ENCODE peak calls at places on chromosome 20, in seven cellular contexts. One of them, this sample, is unnamed.

GRCh38 chr20:33465536-33466302 is 22.2 kb upstream of the SNTA1 start:
- DNase-seq in AG09319: no peak
- DNase-seq in dorsolateral prefrontal cortex: peak
- DNase-seq in HFFc6: no peak
- DNase-seq in heart left ventricle: no peak
- DNase-seq in progenitor cell of endocrine pancreas: no peak
- DNase-seq in Peyer's patch: no peak
- DNase-seq in this sample: no peak

GRCh38 chr20:37989601-37990001 is 43.7 kb downstream of the TTI1 start:
- DNase-seq in AG09319: no peak
- DNase-seq in dorsolateral prefrontal cortex: no peak
- DNase-seq in HFFc6: no peak
- DNase-seq in heart left ventricle: no peak
- DNase-seq in progenitor cell of endocrine pancreas: no peak
- DNase-seq in Peyer's patch: no peak
- DNase-seq in this sample: no peak

GRCh38 chr20:50336631-50337030 is 146.0 kb downstream of the CEBPB start:
- DNase-seq in AG09319: no peak
- DNase-seq in dorsolateral prefrontal cortex: no peak
- DNase-seq in HFFc6: peak
- DNase-seq in heart left ventricle: no peak
- DNase-seq in progenitor cell of endocrine pancreas: no peak
- DNase-seq in Peyer's patch: no peak
- DNase-seq in this sample: no peak

GRCh38 chr20:37278966-37279590 is 10.4 kb upstream of the MANBAL start:
- DNase-seq in AG09319: no peak
- DNase-seq in dorsolateral prefrontal cortex: no peak
- DNase-seq in HFFc6: peak
- DNase-seq in heart left ventricle: no peak
- DNase-seq in progenitor cell of endocrine pancreas: no peak
- DNase-seq in Peyer's patch: peak
- DNase-seq in this sample: no peak

GRCh38 chr20:10511507-10512231 is 76.6 kb downstream of the SLX4IP start:
- DNase-seq in AG09319: peak
- DNase-seq in dorsolateral prefrontal cortex: peak
- DNase-seq in HFFc6: peak
- DNase-seq in heart left ventricle: peak
- DNase-seq in progenitor cell of endocrine pancreas: no peak
- DNase-seq in Peyer's patch: peak
- DNase-seq in this sample: peak

GRCh38 chr20:46054606-46055005 is 25.6 kb downstream of the SLC12A5 start:
- DNase-seq in AG09319: no peak
- DNase-seq in dorsolateral prefrontal cortex: no peak
- DNase-seq in HFFc6: no peak
- DNase-seq in heart left ventricle: no peak
- DNase-seq in progenitor cell of endocrine pancreas: no peak
- DNase-seq in Peyer's patch: no peak
- DNase-seq in this sample: no peak

GRCh38 chr20:38001981-38002380 is 31.3 kb downstream of the TTI1 start:
- DNase-seq in AG09319: no peak
- DNase-seq in dorsolateral prefrontal cortex: no peak
- DNase-seq in HFFc6: no peak
- DNase-seq in heart left ventricle: no peak
- DNase-seq in progenitor cell of endocrine pancreas: no peak
- DNase-seq in Peyer's patch: no peak
- DNase-seq in this sample: no peak

GRCh38 chr20:45372646-45373352 is 5.3 kb downstream of the TP53TG5 start:
- DNase-seq in AG09319: no peak
- DNase-seq in dorsolateral prefrontal cortex: peak
- DNase-seq in HFFc6: no peak
- DNase-seq in heart left ventricle: no peak
- DNase-seq in progenitor cell of endocrine pancreas: no peak
- DNase-seq in Peyer's patch: peak
- DNase-seq in this sample: peak

GRCh38 chr20:31593221-31594001 is 11.7 kb upstream of the ID1 start:
- DNase-seq in AG09319: no peak
- DNase-seq in dorsolateral prefrontal cortex: no peak
- DNase-seq in HFFc6: peak
- DNase-seq in heart left ventricle: no peak
- DNase-seq in progenitor cell of endocrine pancreas: no peak
- DNase-seq in Peyer's patch: peak
- DNase-seq in this sample: no peak

GRCh38 chr20:62430871-62431447 is 3.6 kb upstream of the RBBP8NL start:
- DNase-seq in AG09319: no peak
- DNase-seq in dorsolateral prefrontal cortex: no peak
- DNase-seq in HFFc6: no peak
- DNase-seq in heart left ventricle: no peak
- DNase-seq in progenitor cell of endocrine pancreas: no peak
- DNase-seq in Peyer's patch: no peak
- DNase-seq in this sample: no peak

GRCh38 chr20:37734228-37734980 is 40.6 kb downstream of the CTNNBL1 start:
- DNase-seq in AG09319: no peak
- DNase-seq in dorsolateral prefrontal cortex: no peak
- DNase-seq in HFFc6: no peak
- DNase-seq in heart left ventricle: no peak
- DNase-seq in progenitor cell of endocrine pancreas: no peak
- DNase-seq in Peyer's patch: no peak
- DNase-seq in this sample: no peak

GRCh38 chr20:42572320-42573016 is 617.2 kb downstream of the PTPRT start:
- DNase-seq in AG09319: no peak
- DNase-seq in dorsolateral prefrontal cortex: no peak
- DNase-seq in HFFc6: no peak
- DNase-seq in heart left ventricle: no peak
- DNase-seq in progenitor cell of endocrine pancreas: no peak
- DNase-seq in Peyer's patch: no peak
- DNase-seq in this sample: no peak

GRCh38 chr20:44104807-44105517 is 82.0 kb downstream of the JPH2 start:
- DNase-seq in AG09319: peak
- DNase-seq in dorsolateral prefrontal cortex: no peak
- DNase-seq in HFFc6: peak
- DNase-seq in heart left ventricle: no peak
- DNase-seq in progenitor cell of endocrine pancreas: no peak
- DNase-seq in Peyer's patch: no peak
- DNase-seq in this sample: no peak

GRCh38 chr20:44109951-44110361 is 77.0 kb downstream of the JPH2 start:
- DNase-seq in AG09319: no peak
- DNase-seq in dorsolateral prefrontal cortex: no peak
- DNase-seq in HFFc6: no peak
- DNase-seq in heart left ventricle: peak
- DNase-seq in progenitor cell of endocrine pancreas: no peak
- DNase-seq in Peyer's patch: no peak
- DNase-seq in this sample: no peak

GRCh38 chr20:44102582-44102981 is 84.4 kb downstream of the JPH2 start:
- DNase-seq in AG09319: no peak
- DNase-seq in dorsolateral prefrontal cortex: no peak
- DNase-seq in HFFc6: no peak
- DNase-seq in heart left ventricle: no peak
- DNase-seq in progenitor cell of endocrine pancreas: no peak
- DNase-seq in Peyer's patch: no peak
- DNase-seq in this sample: no peak

GRCh38 chr20:44110816-44111568 is 76.0 kb downstream of the JPH2 start:
- DNase-seq in AG09319: no peak
- DNase-seq in dorsolateral prefrontal cortex: no peak
- DNase-seq in HFFc6: no peak
- DNase-seq in heart left ventricle: no peak
- DNase-seq in progenitor cell of endocrine pancreas: no peak
- DNase-seq in Peyer's patch: no peak
- DNase-seq in this sample: no peak

GRCh38 chr20:44106615-44107014 is 80.4 kb downstream of the JPH2 start:
- DNase-seq in AG09319: no peak
- DNase-seq in dorsolateral prefrontal cortex: no peak
- DNase-seq in HFFc6: no peak
- DNase-seq in heart left ventricle: no peak
- DNase-seq in progenitor cell of endocrine pancreas: no peak
- DNase-seq in Peyer's patch: no peak
- DNase-seq in this sample: peak
- TF ChIP-seq CTCF in AG09319: no peak
- TF ChIP-seq CTCF in dorsolateral prefrontal cortex: no peak
- TF ChIP-seq CTCF in HFFc6: no peak
- TF ChIP-seq CTCF in heart left ventricle: no peak
- TF ChIP-seq CTCF in progenitor cell of endocrine pancreas: no peak
- TF ChIP-seq CTCF in Peyer's patch: no peak
- TF ChIP-seq CTCF in this sample: no peak

GRCh38 chr20:20593447-20594170 is 118.8 kb downstream of the RALGAPA2 start:
- DNase-seq in AG09319: no peak
- DNase-seq in dorsolateral prefrontal cortex: no peak
- DNase-seq in HFFc6: peak
- DNase-seq in heart left ventricle: no peak
- DNase-seq in progenitor cell of endocrine pancreas: no peak
- DNase-seq in Peyer's patch: no peak
- DNase-seq in this sample: no peak

GRCh38 chr20:20594171-20594530 is 118.3 kb downstream of the RALGAPA2 start:
- DNase-seq in AG09319: no peak
- DNase-seq in dorsolateral prefrontal cortex: no peak
- DNase-seq in HFFc6: peak
- DNase-seq in heart left ventricle: no peak
- DNase-seq in progenitor cell of endocrine pancreas: no peak
- DNase-seq in Peyer's patch: no peak
- DNase-seq in this sample: no peak
- TF ChIP-seq CTCF in AG09319: peak
- TF ChIP-seq CTCF in dorsolateral prefrontal cortex: peak
- TF ChIP-seq CTCF in HFFc6: peak
- TF ChIP-seq CTCF in heart left ventricle: no peak
- TF ChIP-seq CTCF in progenitor cell of endocrine pancreas: peak
- TF ChIP-seq CTCF in Peyer's patch: no peak
- TF ChIP-seq CTCF in this sample: no peak

DNA sequence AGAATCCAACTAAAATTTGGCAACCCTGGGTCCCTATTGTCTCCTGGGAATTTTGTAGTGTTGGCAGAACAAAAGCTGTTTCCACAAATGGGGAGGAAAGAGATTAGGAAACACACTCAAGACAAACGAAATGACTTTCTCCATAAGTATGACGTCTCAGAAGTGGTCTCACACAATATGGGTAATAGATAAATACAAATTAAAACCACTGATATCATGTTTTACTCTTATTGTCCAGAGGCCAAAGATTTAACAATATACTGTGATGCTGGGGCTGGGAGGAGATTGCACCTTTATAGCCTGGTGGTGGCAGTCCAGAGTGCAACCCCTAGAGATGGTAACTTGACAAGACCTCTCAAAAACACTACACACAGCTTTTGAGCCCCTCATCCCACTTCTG is 18.6 kb downstream of the FKBP1A start:
- DNase-seq in AG09319: no peak
- DNase-seq in dorsolateral prefrontal cortex: no peak
- DNase-seq in HFFc6: no peak
- DNase-seq in heart left ventricle: no peak
- DNase-seq in progenitor cell of endocrine pancreas: no peak
- DNase-seq in Peyer's patch: no peak
- DNase-seq in this sample: no peak
- TF ChIP-seq CTCF in AG09319: no peak
- TF ChIP-seq CTCF in dorsolateral prefrontal cortex: no peak
- TF ChIP-seq CTCF in HFFc6: peak
- TF ChIP-seq CTCF in heart left ventricle: peak
- TF ChIP-seq CTCF in progenitor cell of endocrine pancreas: no peak
- TF ChIP-seq CTCF in Peyer's patch: no peak
- TF ChIP-seq CTCF in this sample: no peak

GRCh38 chr20:56630506-56631317 is 1.6 kb downstream of the TFAP2C start:
- DNase-seq in AG09319: peak
- DNase-seq in dorsolateral prefrontal cortex: no peak
- DNase-seq in HFFc6: peak
- DNase-seq in heart left ventricle: no peak
- DNase-seq in progenitor cell of endocrine pancreas: no peak
- DNase-seq in Peyer's patch: no peak
- DNase-seq in this sample: no peak
- TF ChIP-seq CTCF in AG09319: no peak
- TF ChIP-seq CTCF in dorsolateral prefrontal cortex: peak
- TF ChIP-seq CTCF in HFFc6: peak
- TF ChIP-seq CTCF in heart left ventricle: no peak
- TF ChIP-seq CTCF in progenitor cell of endocrine pancreas: peak
- TF ChIP-seq CTCF in Peyer's patch: no peak
- TF ChIP-seq CTCF in this sample: no peak

GRCh38 chr20:48921168-48921882 is at the start of gene ARFGEF2:
- DNase-seq in AG09319: peak
- DNase-seq in dorsolateral prefrontal cortex: peak
- DNase-seq in HFFc6: peak
- DNase-seq in heart left ventricle: peak
- DNase-seq in progenitor cell of endocrine pancreas: peak
- DNase-seq in Peyer's patch: peak
- DNase-seq in this sample: peak
- TF ChIP-seq CTCF in AG09319: no peak
- TF ChIP-seq CTCF in dorsolateral prefrontal cortex: peak
- TF ChIP-seq CTCF in HFFc6: peak
- TF ChIP-seq CTCF in heart left ventricle: no peak
- TF ChIP-seq CTCF in progenitor cell of endocrine pancreas: peak
- TF ChIP-seq CTCF in Peyer's patch: peak
- TF ChIP-seq CTCF in this sample: peak

GRCh38 chr20:23497458-23498026 is 6.6 kb downstream of the CST8 start:
- DNase-seq in AG09319: no peak
- DNase-seq in dorsolateral prefrontal cortex: no peak
- DNase-seq in HFFc6: no peak
- DNase-seq in heart left ventricle: no peak
- DNase-seq in progenitor cell of endocrine pancreas: no peak
- DNase-seq in Peyer's patch: no peak
- DNase-seq in this sample: no peak

GRCh38 chr20:23493172-23493772 is 2.4 kb downstream of the CST8 start:
- DNase-seq in AG09319: no peak
- DNase-seq in dorsolateral prefrontal cortex: no peak
- DNase-seq in HFFc6: no peak
- DNase-seq in heart left ventricle: no peak
- DNase-seq in progenitor cell of endocrine pancreas: no peak
- DNase-seq in Peyer's patch: no peak
- DNase-seq in this sample: no peak

GRCh38 chr20:23488470-23488869 is 2.4 kb upstream of the CST8 start:
- DNase-seq in AG09319: no peak
- DNase-seq in dorsolateral prefrontal cortex: no peak
- DNase-seq in HFFc6: no peak
- DNase-seq in heart left ventricle: no peak
- DNase-seq in progenitor cell of endocrine pancreas: no peak
- DNase-seq in Peyer's patch: no peak
- DNase-seq in this sample: no peak

GRCh38 chr20:23490817-23491216 is at the start of gene CST8:
- DNase-seq in AG09319: no peak
- DNase-seq in dorsolateral prefrontal cortex: no peak
- DNase-seq in HFFc6: no peak
- DNase-seq in heart left ventricle: no peak
- DNase-seq in progenitor cell of endocrine pancreas: no peak
- DNase-seq in Peyer's patch: no peak
- DNase-seq in this sample: no peak

DNA sequence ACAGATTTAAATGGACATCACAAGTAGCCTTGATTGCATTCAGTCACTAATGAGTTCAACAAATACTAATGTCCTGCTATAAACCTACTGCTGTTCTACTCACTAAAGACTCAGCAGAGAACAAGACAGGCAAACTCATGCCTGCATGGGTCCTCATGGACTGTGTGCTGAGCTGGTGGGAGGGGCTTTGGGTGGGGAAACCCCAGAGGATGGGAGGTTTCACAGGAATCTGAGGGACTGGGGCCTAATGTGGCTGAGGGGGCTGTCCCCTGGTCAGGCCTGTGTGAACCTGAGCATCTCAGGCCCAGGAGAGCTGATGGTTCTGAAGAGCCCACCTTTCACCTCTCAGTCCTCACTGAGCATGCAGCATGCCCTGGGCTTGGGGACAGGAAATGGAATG is 1.4 kb downstream of the CST8 start:
- DNase-seq in AG09319: no peak
- DNase-seq in dorsolateral prefrontal cortex: no peak
- DNase-seq in HFFc6: no peak
- DNase-seq in heart left ventricle: no peak
- DNase-seq in progenitor cell of endocrine pancreas: no peak
- DNase-seq in Peyer's patch: no peak
- DNase-seq in this sample: no peak
- TF ChIP-seq CTCF in AG09319: no peak
- TF ChIP-seq CTCF in dorsolateral prefrontal cortex: no peak
- TF ChIP-seq CTCF in HFFc6: no peak
- TF ChIP-seq CTCF in heart left ventricle: no peak
- TF ChIP-seq CTCF in progenitor cell of endocrine pancreas: no peak
- TF ChIP-seq CTCF in Peyer's patch: no peak
- TF ChIP-seq CTCF in this sample: no peak

GRCh38 chr20:35601021-35601973 is 14.3 kb upstream of the SPAG4 start:
- DNase-seq in AG09319: peak
- DNase-seq in dorsolateral prefrontal cortex: peak
- DNase-seq in HFFc6: peak
- DNase-seq in heart left ventricle: peak
- DNase-seq in progenitor cell of endocrine pancreas: peak
- DNase-seq in Peyer's patch: peak
- DNase-seq in this sample: peak
- TF ChIP-seq CTCF in AG09319: peak
- TF ChIP-seq CTCF in dorsolateral prefrontal cortex: peak
- TF ChIP-seq CTCF in HFFc6: peak
- TF ChIP-seq CTCF in heart left ventricle: peak
- TF ChIP-seq CTCF in progenitor cell of endocrine pancreas: peak
- TF ChIP-seq CTCF in Peyer's patch: peak
- TF ChIP-seq CTCF in this sample: peak

This sample was measured in uterus.